ENCODE peak calls at places on chromosomes 3 and 15, in five cellular contexts. H is AG09309, B is natural killer cell, L is endodermal cell, T is right lobe of liver. M is an unnamed sample.

GRCh38 chr3:99549918-99550603 is 88.3 kb upstream of the COL8A1 start:
- DNase-seq in H (peak), L (no peak), T (no peak), B (no peak), M (no peak)

GRCh38 chr3:168186293-168186983 is 90.7 kb upstream of the GOLIM4 start:
- DNase-seq in T (no peak), B (no peak), L (no peak), H (no peak), M (no peak)

GRCh38 chr3:69865920-69866679 is 126.8 kb downstream of the MITF start:
- DNase-seq in B (no peak), L (peak), H (no peak), T (no peak), M (no peak)

GRCh38 chr3:118544458-118544857 is 490.2 kb downstream of the IGSF11 start:
- DNase-seq in L (peak), T (no peak), H (no peak), B (no peak), M (no peak)

GRCh38 chr15:83158393-83158792 is 49.2 kb downstream of the HDGFL3 start:
- DNase-seq in T (no peak), H (no peak), L (no peak), B (no peak), M (no peak)

GRCh38 chr3:178381971-178382370 is 154.3 kb upstream of the KCNMB2 start:
- DNase-seq in B (no peak), H (no peak), T (no peak), L (no peak), M (no peak)

GRCh38 chr15:52228928-52229327 is 37.7 kb upstream of the GNB5 start:
- DNase-seq in B (no peak), L (peak), T (peak), H (no peak), M (no peak)

GRCh38 chr3:52210550-52211046 is 12.6 kb downstream of the ALAS1 start:
- DNase-seq in H (no peak), B (no peak), L (no peak), T (no peak), M (no peak)

GRCh38 chr3:197835509-197835908 is 44.5 kb downstream of the LRCH3 start:
- DNase-seq in H (no peak), T (no peak), B (no peak), L (no peak), M (no peak)

GRCh38 chr3:49803464-49804140 is 541 bp downstream of the INKA1 start:
- DNase-seq in L (no peak), B (no peak), T (peak), H (no peak), M (no peak)

GRCh38 chr3:133040696-133041523 is 2.7 kb downstream of the TMEM108 start:
- DNase-seq in H (peak), T (peak), L (peak), B (no peak), M (peak)

GRCh38 chr15:77538793-77539487 is 93.8 kb downstream of the LINGO1 start:
- DNase-seq in B (no peak), L (no peak), T (no peak), H (no peak), M (peak)

GRCh38 chr3:10985181-10985580 is 7.4 kb upstream of the SLC6A1 start:
- DNase-seq in H (no peak), L (no peak), T (no peak), B (no peak), M (no peak)

GRCh38 chr15:44666208-44667038 is 3.0 kb upstream of the SPG11 start:
- DNase-seq in B (no peak), L (no peak), T (no peak), H (no peak), M (no peak)

GRCh38 chr3:124422805-124423204 is 307.4 kb upstream of the UMPS start:
- DNase-seq in T (no peak), B (no peak), H (no peak), L (no peak), M (no peak)

GRCh38 chr3:50671331-50671730 is 3.4 kb upstream of the DOCK3 start:
- DNase-seq in T (no peak), B (no peak), H (peak), L (peak), M (no peak)

GRCh38 chr3:171132873-171133272 is 106.4 kb upstream of the SLC2A2 start:
- DNase-seq in T (no peak), B (no peak), H (peak), L (no peak), M (no peak)

GRCh38 chr3:140050977-140051957 is 116.3 kb downstream of the CLSTN2 start:
- DNase-seq in T (no peak), L (peak), H (no peak), B (no peak), M (no peak)

GRCh38 chr3:38038447-38038911 is 529 bp upstream of the DLEC1 start:
- DNase-seq in T (no peak), L (no peak), H (no peak), B (no peak), M (no peak)

GRCh38 chr15:76953913-76954312 is 22.4 kb downstream of the RCN2 start:
- DNase-seq in T (no peak), L (no peak), H (no peak), B (no peak), M (no peak)

GRCh38 chr3:64220161-64220560 is 5.1 kb downstream of the PRICKLE2 start:
- DNase-seq in H (no peak), T (no peak), L (no peak), B (no peak), M (no peak)

GRCh38 chr3:44915702-44916438 is 41.5 kb downstream of the TGM4 start:
- DNase-seq in B (no peak), H (no peak), L (peak), T (no peak), M (no peak)

GRCh38 chr3:79766474-79767193 is 1.2 kb downstream of the ROBO1 start:
- DNase-seq in T (no peak), H (no peak), L (peak), B (no peak), M (no peak)

DNA sequence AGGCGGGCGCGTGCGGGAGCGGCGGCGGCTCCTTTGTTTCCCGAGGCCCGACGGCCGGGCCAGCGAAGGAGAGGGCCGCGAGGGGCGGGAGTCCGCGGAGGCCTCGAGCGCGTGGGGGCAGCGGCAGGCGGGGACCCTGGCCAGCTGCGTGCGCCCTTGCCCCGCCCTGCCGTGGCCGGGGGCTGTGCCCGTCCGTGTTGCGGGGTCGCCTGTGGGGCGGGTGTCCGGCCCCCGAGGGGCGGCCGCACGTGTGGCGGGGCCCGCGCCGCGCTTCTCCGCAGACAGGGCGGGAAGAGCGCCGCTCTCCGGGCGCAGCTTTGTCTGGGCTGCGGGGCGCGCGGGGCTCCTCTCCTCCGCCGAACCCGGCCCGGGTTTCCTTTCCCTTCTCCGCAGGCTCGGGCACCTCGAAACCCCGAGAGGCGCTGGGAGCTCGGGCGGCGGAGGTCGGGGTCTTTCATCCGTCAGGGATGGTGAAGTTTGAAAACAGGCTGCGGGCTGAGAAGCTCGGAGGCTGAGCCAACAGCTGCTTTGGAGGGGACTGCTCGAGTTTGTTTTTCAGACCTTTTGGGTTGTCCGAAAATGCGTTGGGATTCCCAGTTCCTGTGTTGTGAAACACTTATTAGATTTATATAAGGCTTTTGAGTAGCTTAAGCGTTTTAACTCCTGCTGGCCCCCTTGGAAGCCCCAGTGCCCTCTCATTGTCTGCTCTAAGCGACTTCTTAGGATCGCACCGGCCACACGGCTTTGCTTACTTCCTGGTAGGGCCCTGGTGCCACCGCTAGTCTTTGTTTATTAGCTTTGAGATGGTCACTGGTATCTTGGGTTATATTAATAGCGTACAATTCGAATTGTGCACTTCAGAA is 817 bp downstream of the USP3 start:
- DNase-seq in L (peak), H (no peak), T (peak), B (peak), M (no peak)
- TF ChIP-seq CTCF in L (peak), H (peak), T (peak), B (no peak), M (peak)

GRCh38 chr3:157819415-157819814 is 286.8 kb downstream of the SHOX2 start:
- DNase-seq in L (no peak), H (no peak), B (no peak), T (no peak), M (no peak)

GRCh38 chr3:157824281-157824680 is 281.9 kb downstream of the SHOX2 start:
- DNase-seq in H (no peak), B (no peak), T (no peak), L (no peak), M (no peak)

GRCh38 chr3:157819826-157820517 is 286.2 kb downstream of the SHOX2 start:
- DNase-seq in T (no peak), L (no peak), H (no peak), B (no peak), M (no peak)

DNA sequence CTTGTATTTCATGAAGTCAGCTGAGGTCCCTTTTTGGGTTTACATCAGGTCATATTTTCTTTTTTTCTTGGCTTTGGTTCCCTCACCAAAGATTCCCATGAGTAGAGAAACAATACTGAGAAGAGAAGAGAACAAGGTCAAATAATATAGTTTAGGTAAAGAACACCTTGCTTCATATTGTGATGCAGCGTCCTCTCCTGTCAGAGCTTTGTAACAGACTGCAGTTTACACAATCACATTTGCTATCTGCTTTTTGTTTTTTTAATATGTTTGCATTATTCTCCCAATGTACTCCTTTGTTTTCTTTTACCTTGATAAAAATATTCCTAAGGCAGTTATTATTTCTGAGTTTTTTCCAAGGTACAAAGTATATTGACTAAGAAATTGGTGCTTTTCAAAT is 283.2 kb downstream of the SHOX2 start:
- DNase-seq in H (no peak), T (no peak), B (no peak), L (no peak), M (no peak)
- TF ChIP-seq CTCF in H (no peak), T (no peak), B (no peak), L (peak), M (no peak)

DNA sequence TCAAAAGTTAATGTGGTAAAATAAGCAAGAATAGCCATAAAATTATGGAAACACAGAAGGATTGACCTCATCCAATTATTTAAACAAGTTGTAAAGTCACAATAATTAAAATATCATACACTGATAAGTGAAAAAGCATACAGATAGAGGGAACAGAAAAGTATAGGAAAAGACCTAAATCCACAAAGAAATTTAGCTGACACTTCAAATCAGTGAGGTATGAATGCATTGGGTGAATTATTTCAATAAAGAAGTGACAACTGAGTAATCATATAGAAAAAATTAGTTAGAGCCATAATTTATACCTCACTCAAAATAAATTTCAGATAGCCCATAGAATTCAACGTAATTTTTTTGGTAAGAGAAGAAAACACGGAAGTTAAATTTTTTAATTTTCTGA is 25.1 kb downstream of the TFDP2 start:
- DNase-seq in H (no peak), L (no peak), B (no peak), T (no peak), M (no peak)
- TF ChIP-seq CTCF in H (no peak), L (no peak), B (no peak), T (no peak), M (no peak)

DNA sequence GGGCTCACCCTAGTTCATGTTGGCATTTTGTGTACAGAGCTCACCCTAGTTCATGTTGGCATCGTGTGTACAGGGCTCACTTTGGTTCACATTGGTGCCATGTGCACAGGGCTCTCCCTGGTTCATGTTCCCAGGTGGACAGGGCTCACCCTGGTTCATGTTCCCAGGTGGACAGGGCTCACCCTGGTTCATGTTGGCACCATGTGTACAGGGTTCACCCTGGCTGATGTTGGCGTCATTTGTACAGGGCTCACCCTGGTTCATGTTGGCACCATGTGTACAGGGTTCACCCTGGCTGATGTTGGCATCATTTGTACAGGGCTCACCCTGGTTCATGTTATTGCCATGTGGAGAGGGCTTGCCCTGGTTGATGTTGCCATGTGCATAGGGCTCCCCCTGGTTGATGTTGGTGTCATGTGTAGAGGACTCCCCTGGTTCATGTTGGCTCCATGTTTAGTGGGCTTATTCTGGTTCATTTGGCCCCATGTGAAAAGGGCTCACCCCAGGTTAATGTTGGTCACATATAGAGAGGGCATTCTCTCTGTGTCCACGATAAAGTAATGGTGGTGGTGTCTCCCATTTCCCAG is 31.7 kb upstream of the NR2C2 start:
- DNase-seq in B (no peak), H (no peak), T (no peak), L (no peak), M (no peak)
- TF ChIP-seq CTCF in B (no peak), H (peak), T (peak), L (peak), M (peak)

GRCh38 chr3:4656059-4656458 is 162.9 kb downstream of the ITPR1 start:
- DNase-seq in H (peak), B (no peak), L (peak), T (peak), M (no peak)
- TF ChIP-seq CTCF in H (peak), B (no peak), L (peak), T (peak), M (peak)

GRCh38 chr15:29633971-29634370 is 188.3 kb downstream of the TJP1 start:
- DNase-seq in H (no peak), T (no peak), B (no peak), L (no peak), M (no peak)

GRCh38 chr15:29631076-29632070 is 190.9 kb downstream of the TJP1 start:
- DNase-seq in L (no peak), B (no peak), T (no peak), H (no peak), M (no peak)

GRCh38 chr15:29636921-29637320 is 185.3 kb downstream of the TJP1 start:
- DNase-seq in T (no peak), B (no peak), L (no peak), H (no peak), M (no peak)

GRCh38 chr15:29636140-29636539 is 186.1 kb downstream of the TJP1 start:
- DNase-seq in B (no peak), T (no peak), L (no peak), H (no peak), M (no peak)

DNA sequence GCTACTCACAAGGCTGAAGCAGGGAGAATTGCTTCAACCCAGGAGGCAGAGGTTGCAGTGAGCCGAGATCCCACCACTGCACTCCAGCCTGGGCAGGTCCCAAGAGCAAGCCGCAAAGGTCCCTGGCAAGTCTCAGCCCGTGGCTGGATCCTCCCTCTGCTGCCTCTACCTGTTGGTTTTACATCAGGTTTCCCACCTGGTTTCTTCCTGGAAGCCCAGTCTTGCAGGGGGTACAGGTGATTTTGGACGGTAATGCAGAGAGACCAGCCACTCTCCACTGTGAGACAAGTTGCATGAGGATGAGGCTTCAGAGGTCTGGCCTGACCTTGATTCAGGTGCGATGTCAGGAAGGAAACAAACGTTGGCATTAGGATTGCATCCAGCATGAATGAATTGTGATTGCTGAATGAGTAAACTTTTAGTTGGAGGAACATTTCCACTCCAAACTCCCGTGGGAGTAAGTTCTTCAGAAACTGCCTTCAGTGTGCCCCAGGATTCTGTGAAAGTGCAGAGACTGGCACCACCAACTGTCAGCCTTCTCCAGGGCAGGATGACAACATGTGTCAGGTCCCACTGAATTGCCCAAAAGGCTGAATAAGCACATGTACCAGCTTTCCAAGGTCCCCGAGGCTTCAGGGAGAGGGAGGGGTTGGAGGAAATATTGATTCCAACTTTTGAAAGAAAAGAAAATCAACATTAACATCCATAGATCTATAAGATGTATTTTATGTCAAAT is 189.4 kb downstream of the TJP1 start:
- DNase-seq in T (no peak), H (no peak), L (no peak), B (no peak), M (no peak)
- TF ChIP-seq CTCF in T (no peak), H (no peak), L (no peak), B (no peak), M (no peak)

GRCh38 chr15:59405079-59405478 is 32.4 kb upstream of the MYO1E start:
- DNase-seq in L (no peak), T (no peak), B (no peak), H (no peak), M (no peak)

GRCh38 chr15:59401810-59402569 is 29.3 kb upstream of the MYO1E start:
- DNase-seq in T (no peak), L (no peak), B (no peak), H (no peak), M (no peak)

GRCh38 chr15:59410448-59410896 is 27.5 kb upstream of the FAM81A start:
- DNase-seq in H (no peak), T (no peak), L (no peak), B (no peak), M (no peak)

GRCh38 chr15:59406446-59406845 is 31.5 kb upstream of the FAM81A start:
- DNase-seq in H (no peak), B (no peak), T (no peak), L (no peak), M (no peak)
- TF ChIP-seq CTCF in H (no peak), B (no peak), T (no peak), L (no peak), M (no peak)

M was measured in chondrocyte.